ENCODE peak calls at places on chromosomes 12 and 14, in eight cellular contexts. B is A549; L is lung microvascular endothelial cell; H is progenitor cell of endocrine pancreas; K is posterior vena cava; U is activated effector memory CD4-positive, alpha-beta T cell treated with anti-CD3 and anti-CD28 coated beads, Interleukin-2, amount 50 U/mL, for 16 hours; Q is posterior cingulate gyrus; N is foreskin fibroblast. T is an unnamed sample.

GRCh38 chr14:67934087-67934486 is 114.5 kb downstream of the RAD51B start:
- DNase-seq in L (peak; percentile 83), K (no peak), H (no peak), N (peak; percentile 86), B (peak; percentile 82), U (no peak), Q (no peak), T (peak; percentile 16)

GRCh38 chr12:46556820-46557524 is 184.4 kb upstream of the SLC38A2 start:
- DNase-seq in N (peak; percentile 94), K (no peak), B (peak; percentile 27), H (no peak), L (peak; percentile 70), U (no peak), Q (no peak), T (no peak)

GRCh38 chr12:106301611-106302321 is 767 bp upstream of the TCP11L2 start:
- DNase-seq in K (peak; percentile 87), L (peak; percentile 88), N (peak; percentile 42), U (peak; percentile 87), Q (peak; percentile 42), B (peak; percentile 70), H (peak; percentile 9), T (peak; percentile 54)

GRCh38 chr12:20368653-20369163 is 371 bp downstream of the PDE3A start:
- DNase-seq in L (peak; percentile 60), H (peak; percentile 30), B (peak; percentile 15), U (no peak), Q (peak; percentile 8), K (peak; percentile 82), N (peak; percentile 67), T (no peak)

GRCh38 chr12:79121486-79121885 is 256.9 kb downstream of the SYT1 start:
- DNase-seq in N (peak; percentile 4), Q (no peak), U (no peak), B (peak; percentile 6), L (peak; percentile 9), H (no peak), K (no peak), T (no peak)

GRCh38 chr14:66487159-66487558 is 988 bp downstream of the CCDC196 start:
- DNase-seq in B (no peak), U (no peak), L (no peak), K (no peak), Q (no peak), N (no peak), H (no peak), T (no peak)

GRCh38 chr12:34396006-34396860 is 373.9 kb downstream of the ALG10 start:
- DNase-seq in K (peak; percentile 32), L (no peak), N (no peak), U (peak; percentile 47), Q (peak; percentile 4), H (peak; percentile 9), B (no peak), T (no peak)

GRCh38 chr12:129532707-129533499 is 370.9 kb downstream of the TMEM132D start:
- DNase-seq in U (no peak), L (no peak), B (no peak), H (no peak), N (no peak), Q (no peak), K (no peak), T (no peak)

GRCh38 chr12:2291182-2291832 is 238.5 kb downstream of the CACNA1C start:
- DNase-seq in N (peak; percentile 41), U (peak; percentile 66), H (no peak), B (peak; percentile 80), K (peak; percentile 69), Q (no peak), L (peak; percentile 61), T (no peak)

GRCh38 chr14:104580961-104581360 is 1.4 kb downstream of the C14orf180 start:
- DNase-seq in N (no peak), L (no peak), K (no peak), B (no peak), Q (no peak), H (no peak), U (no peak), T (no peak)